ENCODE peak calls at places on chromosomes 16 and 17, in ten cellular contexts. One of them, this sample, is unnamed.

GRCh38 chr16:75250809-75251279 is 580 bp downstream of the BCAR1 start:
- DNase-seq in stomach: peak
- DNase-seq in BE2C: peak
- DNase-seq in tibial nerve: no peak
- DNase-seq in gastrocnemius medialis: peak
- DNase-seq in A549: no peak
- DNase-seq in lower leg skin: no peak
- DNase-seq in upper lobe of right lung: peak
- DNase-seq in Panc1: no peak
- DNase-seq in H1: no peak
- DNase-seq in this sample: no peak

GRCh38 chr16:85851034-85851780 is 47.8 kb upstream of the IRF8 start:
- DNase-seq in lower leg skin: peak
- DNase-seq in A549: no peak
- DNase-seq in stomach: no peak
- DNase-seq in upper lobe of right lung: no peak
- DNase-seq in BE2C: no peak
- DNase-seq in Panc1: no peak
- DNase-seq in gastrocnemius medialis: no peak
- DNase-seq in H1: no peak
- DNase-seq in tibial nerve: no peak
- DNase-seq in this sample: no peak

GRCh38 chr16:64952177-64952576 is 169.7 kb downstream of the CDH11 start:
- DNase-seq in gastrocnemius medialis: no peak
- DNase-seq in lower leg skin: no peak
- DNase-seq in upper lobe of right lung: no peak
- DNase-seq in A549: peak
- DNase-seq in BE2C: no peak
- DNase-seq in H1: no peak
- DNase-seq in Panc1: no peak
- DNase-seq in tibial nerve: no peak
- DNase-seq in stomach: no peak
- DNase-seq in this sample: no peak

GRCh38 chr17:45043268-45043681 is 8.2 kb downstream of the DCAKD start:
- DNase-seq in A549: no peak
- DNase-seq in Panc1: no peak
- DNase-seq in BE2C: no peak
- DNase-seq in H1: no peak
- DNase-seq in gastrocnemius medialis: no peak
- DNase-seq in tibial nerve: no peak
- DNase-seq in upper lobe of right lung: no peak
- DNase-seq in lower leg skin: no peak
- DNase-seq in stomach: no peak
- DNase-seq in this sample: no peak

GRCh38 chr17:32927724-32928526 is at the start of gene TMEM98:
- DNase-seq in stomach: peak
- DNase-seq in H1: peak
- DNase-seq in lower leg skin: peak
- DNase-seq in Panc1: no peak
- DNase-seq in BE2C: peak
- DNase-seq in tibial nerve: no peak
- DNase-seq in A549: no peak
- DNase-seq in upper lobe of right lung: peak
- DNase-seq in gastrocnemius medialis: no peak
- DNase-seq in this sample: peak

GRCh38 chr17:39361064-39361463 is 40.4 kb downstream of the FBXL20 start:
- DNase-seq in Panc1: no peak
- DNase-seq in tibial nerve: no peak
- DNase-seq in BE2C: no peak
- DNase-seq in upper lobe of right lung: no peak
- DNase-seq in H1: no peak
- DNase-seq in A549: no peak
- DNase-seq in gastrocnemius medialis: no peak
- DNase-seq in lower leg skin: no peak
- DNase-seq in stomach: no peak
- DNase-seq in this sample: no peak

GRCh38 chr17:81057079-81057730 is 22.3 kb downstream of the BAIAP2 start:
- DNase-seq in Panc1: no peak
- DNase-seq in gastrocnemius medialis: peak
- DNase-seq in stomach: peak
- DNase-seq in lower leg skin: no peak
- DNase-seq in upper lobe of right lung: peak
- DNase-seq in H1: no peak
- DNase-seq in A549: peak
- DNase-seq in tibial nerve: peak
- DNase-seq in BE2C: peak
- DNase-seq in this sample: no peak

GRCh38 chr17:4899341-4900230 is at the start of gene C17orf107:
- DNase-seq in stomach: peak
- DNase-seq in lower leg skin: peak
- DNase-seq in upper lobe of right lung: peak
- DNase-seq in A549: no peak
- DNase-seq in Panc1: no peak
- DNase-seq in BE2C: no peak
- DNase-seq in gastrocnemius medialis: peak
- DNase-seq in tibial nerve: peak
- DNase-seq in H1: no peak
- DNase-seq in this sample: peak

GRCh38 chr16:85878875-85879274 is 20.1 kb upstream of the IRF8 start:
- DNase-seq in Panc1: no peak
- DNase-seq in A549: peak
- DNase-seq in upper lobe of right lung: no peak
- DNase-seq in gastrocnemius medialis: no peak
- DNase-seq in BE2C: no peak
- DNase-seq in stomach: no peak
- DNase-seq in H1: no peak
- DNase-seq in lower leg skin: peak
- DNase-seq in tibial nerve: no peak
- DNase-seq in this sample: peak

GRCh38 chr17:79991924-79992656 is 43.6 kb downstream of the TBC1D16 start:
- DNase-seq in BE2C: peak
- DNase-seq in H1: no peak
- DNase-seq in gastrocnemius medialis: no peak
- DNase-seq in tibial nerve: no peak
- DNase-seq in stomach: peak
- DNase-seq in upper lobe of right lung: no peak
- DNase-seq in lower leg skin: no peak
- DNase-seq in Panc1: no peak
- DNase-seq in A549: peak
- DNase-seq in this sample: no peak
- TF ChIP-seq CTCF in BE2C: no peak
- TF ChIP-seq CTCF in H1: no peak
- TF ChIP-seq CTCF in gastrocnemius medialis: no peak
- TF ChIP-seq CTCF in tibial nerve: no peak
- TF ChIP-seq CTCF in stomach: no peak
- TF ChIP-seq CTCF in upper lobe of right lung: peak
- TF ChIP-seq CTCF in lower leg skin: no peak
- TF ChIP-seq CTCF in Panc1: no peak
- TF ChIP-seq CTCF in A549: peak
- TF ChIP-seq CTCF in this sample: no peak

GRCh38 chr17:77354721-77355455 is 214.1 kb downstream of the SEC14L1 start:
- DNase-seq in A549: peak
- DNase-seq in stomach: peak
- DNase-seq in lower leg skin: peak
- DNase-seq in BE2C: no peak
- DNase-seq in Panc1: no peak
- DNase-seq in upper lobe of right lung: no peak
- DNase-seq in H1: no peak
- DNase-seq in tibial nerve: peak
- DNase-seq in gastrocnemius medialis: peak
- DNase-seq in this sample: no peak
- TF ChIP-seq CTCF in A549: no peak
- TF ChIP-seq CTCF in stomach: no peak
- TF ChIP-seq CTCF in lower leg skin: no peak
- TF ChIP-seq CTCF in BE2C: no peak
- TF ChIP-seq CTCF in Panc1: no peak
- TF ChIP-seq CTCF in upper lobe of right lung: no peak
- TF ChIP-seq CTCF in H1: no peak
- TF ChIP-seq CTCF in tibial nerve: no peak
- TF ChIP-seq CTCF in gastrocnemius medialis: no peak
- TF ChIP-seq CTCF in this sample: no peak

DNA sequence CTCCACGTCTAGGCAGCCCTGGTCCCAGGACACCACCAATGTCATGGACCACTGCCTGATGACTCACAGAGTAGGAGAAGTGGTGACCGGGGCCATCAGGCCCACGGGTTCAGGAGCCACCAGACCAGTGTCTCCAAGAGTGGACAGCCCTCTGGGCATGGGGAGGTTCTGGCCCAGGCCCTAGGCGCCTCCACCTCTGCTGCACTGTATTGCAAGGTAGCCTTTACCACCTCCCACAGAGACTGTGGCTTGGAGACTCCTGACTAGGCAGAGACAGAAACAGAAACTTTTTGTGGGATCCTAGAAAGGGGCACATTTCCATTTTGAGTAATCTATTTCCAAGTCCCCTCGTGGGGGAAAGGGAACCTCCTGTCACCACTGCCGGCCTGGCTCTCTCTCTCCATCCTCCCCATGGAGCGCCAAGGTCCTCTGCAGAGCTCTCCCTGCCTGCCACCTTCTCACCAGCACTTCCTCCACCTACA is 2.9 kb downstream of the CDIP1 start:
- DNase-seq in upper lobe of right lung: peak
- DNase-seq in lower leg skin: no peak
- DNase-seq in gastrocnemius medialis: no peak
- DNase-seq in A549: no peak
- DNase-seq in BE2C: no peak
- DNase-seq in tibial nerve: no peak
- DNase-seq in Panc1: no peak
- DNase-seq in stomach: no peak
- DNase-seq in H1: no peak
- DNase-seq in this sample: no peak
- TF ChIP-seq CTCF in upper lobe of right lung: no peak
- TF ChIP-seq CTCF in lower leg skin: no peak
- TF ChIP-seq CTCF in gastrocnemius medialis: no peak
- TF ChIP-seq CTCF in A549: no peak
- TF ChIP-seq CTCF in BE2C: no peak
- TF ChIP-seq CTCF in tibial nerve: no peak
- TF ChIP-seq CTCF in Panc1: no peak
- TF ChIP-seq CTCF in stomach: no peak
- TF ChIP-seq CTCF in H1: no peak
- TF ChIP-seq CTCF in this sample: no peak

GRCh38 chr16:11347831-11348230 is 2.6 kb downstream of the RMI2 start:
- DNase-seq in BE2C: no peak
- DNase-seq in A549: no peak
- DNase-seq in stomach: no peak
- DNase-seq in H1: no peak
- DNase-seq in Panc1: no peak
- DNase-seq in tibial nerve: no peak
- DNase-seq in upper lobe of right lung: no peak
- DNase-seq in lower leg skin: no peak
- DNase-seq in gastrocnemius medialis: no peak
- DNase-seq in this sample: no peak
- TF ChIP-seq CTCF in BE2C: no peak
- TF ChIP-seq CTCF in A549: no peak
- TF ChIP-seq CTCF in stomach: no peak
- TF ChIP-seq CTCF in H1: no peak
- TF ChIP-seq CTCF in Panc1: no peak
- TF ChIP-seq CTCF in tibial nerve: no peak
- TF ChIP-seq CTCF in upper lobe of right lung: no peak
- TF ChIP-seq CTCF in lower leg skin: no peak
- TF ChIP-seq CTCF in gastrocnemius medialis: no peak
- TF ChIP-seq CTCF in this sample: no peak

GRCh38 chr17:75059369-75060345 is 12.6 kb downstream of the KCTD2 start:
- DNase-seq in gastrocnemius medialis: peak
- DNase-seq in H1: no peak
- DNase-seq in tibial nerve: no peak
- DNase-seq in A549: peak
- DNase-seq in Panc1: no peak
- DNase-seq in BE2C: no peak
- DNase-seq in stomach: no peak
- DNase-seq in upper lobe of right lung: no peak
- DNase-seq in lower leg skin: no peak
- DNase-seq in this sample: no peak
- TF ChIP-seq CTCF in gastrocnemius medialis: peak
- TF ChIP-seq CTCF in H1: peak
- TF ChIP-seq CTCF in tibial nerve: no peak
- TF ChIP-seq CTCF in A549: peak
- TF ChIP-seq CTCF in Panc1: no peak
- TF ChIP-seq CTCF in BE2C: peak
- TF ChIP-seq CTCF in stomach: peak
- TF ChIP-seq CTCF in upper lobe of right lung: peak
- TF ChIP-seq CTCF in lower leg skin: no peak
- TF ChIP-seq CTCF in this sample: no peak

DNA sequence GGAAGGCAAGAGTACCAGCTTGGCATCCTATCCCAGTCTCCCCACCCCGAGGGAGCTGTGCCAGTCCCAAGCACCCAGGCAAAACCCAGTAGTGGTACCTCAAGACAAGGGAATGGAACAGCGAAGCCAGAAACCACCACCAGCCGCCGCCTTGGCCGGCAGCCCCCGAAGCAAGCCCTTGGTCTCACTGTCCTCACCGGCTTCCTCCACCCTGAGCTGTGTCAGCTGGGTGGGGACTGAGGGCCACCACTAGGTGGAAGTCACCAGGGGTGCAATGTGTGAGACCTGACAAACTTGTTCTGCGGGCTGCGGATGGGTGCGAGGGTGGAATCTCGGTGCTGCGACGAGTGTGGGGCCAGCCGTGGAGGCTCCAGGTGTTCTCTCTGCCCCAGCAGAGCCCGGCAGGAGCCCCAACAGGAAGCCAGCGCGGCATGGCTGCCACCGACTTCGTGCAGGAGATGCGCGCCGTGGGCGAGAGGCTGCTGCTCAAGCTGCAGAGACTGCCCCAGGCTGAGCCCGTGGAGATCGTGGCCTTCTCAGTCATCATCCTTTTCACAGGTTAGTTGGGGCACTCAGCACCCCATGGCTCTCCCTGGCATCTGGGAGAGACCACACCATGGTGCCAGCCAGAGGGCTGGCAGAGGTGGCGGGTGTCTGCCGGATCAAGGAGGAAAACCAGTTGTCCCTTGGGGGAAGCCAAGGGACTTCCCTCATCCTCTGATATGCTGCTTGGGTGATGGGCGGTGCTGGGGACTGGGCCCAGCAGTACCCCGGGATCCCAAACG is 6.7 kb downstream of the SMIM5 start:
- DNase-seq in lower leg skin: no peak
- DNase-seq in tibial nerve: no peak
- DNase-seq in gastrocnemius medialis: no peak
- DNase-seq in stomach: peak
- DNase-seq in BE2C: no peak
- DNase-seq in A549: no peak
- DNase-seq in H1: no peak
- DNase-seq in Panc1: no peak
- DNase-seq in upper lobe of right lung: peak
- DNase-seq in this sample: no peak
- TF ChIP-seq CTCF in lower leg skin: no peak
- TF ChIP-seq CTCF in tibial nerve: no peak
- TF ChIP-seq CTCF in gastrocnemius medialis: no peak
- TF ChIP-seq CTCF in stomach: peak
- TF ChIP-seq CTCF in BE2C: no peak
- TF ChIP-seq CTCF in A549: no peak
- TF ChIP-seq CTCF in H1: no peak
- TF ChIP-seq CTCF in Panc1: no peak
- TF ChIP-seq CTCF in upper lobe of right lung: no peak
- TF ChIP-seq CTCF in this sample: no peak

GRCh38 chr16:69253796-69254426 is 57.2 kb upstream of the VPS4A start:
- DNase-seq in Panc1: no peak
- DNase-seq in lower leg skin: no peak
- DNase-seq in tibial nerve: no peak
- DNase-seq in A549: no peak
- DNase-seq in H1: no peak
- DNase-seq in stomach: no peak
- DNase-seq in BE2C: no peak
- DNase-seq in gastrocnemius medialis: no peak
- DNase-seq in upper lobe of right lung: no peak
- DNase-seq in this sample: no peak
- TF ChIP-seq CTCF in Panc1: no peak
- TF ChIP-seq CTCF in lower leg skin: no peak
- TF ChIP-seq CTCF in tibial nerve: no peak
- TF ChIP-seq CTCF in A549: no peak
- TF ChIP-seq CTCF in H1: no peak
- TF ChIP-seq CTCF in stomach: no peak
- TF ChIP-seq CTCF in BE2C: no peak
- TF ChIP-seq CTCF in gastrocnemius medialis: no peak
- TF ChIP-seq CTCF in upper lobe of right lung: no peak
- TF ChIP-seq CTCF in this sample: no peak